ENCODE peak calls at places on chromosomes 11 and 22, in five cellular contexts. One of them, this sample, is unnamed.

GRCh38 chr11:90213322-90213721 is 9.5 kb downstream of the CHORDC1 start:
- DNase-seq in type B pancreatic cell: no peak
- DNase-seq in heart left ventricle: no peak
- DNase-seq in tibial nerve: no peak
- DNase-seq in choroid plexus epithelial cell: no peak
- DNase-seq in this sample: no peak

GRCh38 chr22:38745676-38746460 is 9.9 kb downstream of the SUN2 start:
- DNase-seq in choroid plexus epithelial cell: no peak
- DNase-seq in tibial nerve: no peak
- DNase-seq in heart left ventricle: peak
- DNase-seq in type B pancreatic cell: no peak
- DNase-seq in this sample: no peak

GRCh38 chr11:47359586-47359985 is 7.1 kb upstream of the MYBPC3 start:
- DNase-seq in tibial nerve: no peak
- DNase-seq in heart left ventricle: no peak
- DNase-seq in choroid plexus epithelial cell: no peak
- DNase-seq in type B pancreatic cell: no peak
- DNase-seq in this sample: no peak

GRCh38 chr11:88482871-88483301 is 145.3 kb upstream of the CTSC start:
- DNase-seq in tibial nerve: no peak
- DNase-seq in type B pancreatic cell: no peak
- DNase-seq in heart left ventricle: no peak
- DNase-seq in choroid plexus epithelial cell: no peak
- DNase-seq in this sample: no peak

GRCh38 chr11:31655483-31655882 is 145.9 kb downstream of the ELP4 start:
- DNase-seq in heart left ventricle: no peak
- DNase-seq in tibial nerve: no peak
- DNase-seq in choroid plexus epithelial cell: peak
- DNase-seq in type B pancreatic cell: no peak
- DNase-seq in this sample: no peak

GRCh38 chr22:48949375-48950149 is 878.1 kb downstream of the BRD1 start:
- DNase-seq in choroid plexus epithelial cell: no peak
- DNase-seq in tibial nerve: no peak
- DNase-seq in type B pancreatic cell: peak
- DNase-seq in heart left ventricle: no peak
- DNase-seq in this sample: peak

GRCh38 chr22:48802576-48802975 is 1025.1 kb downstream of the BRD1 start:
- DNase-seq in heart left ventricle: no peak
- DNase-seq in type B pancreatic cell: peak
- DNase-seq in choroid plexus epithelial cell: no peak
- DNase-seq in tibial nerve: no peak
- DNase-seq in this sample: no peak

GRCh38 chr11:78050964-78051831 is 12.5 kb upstream of the THRSP start:
- DNase-seq in heart left ventricle: no peak
- DNase-seq in type B pancreatic cell: no peak
- DNase-seq in choroid plexus epithelial cell: peak
- DNase-seq in tibial nerve: no peak
- DNase-seq in this sample: no peak

GRCh38 chr11:92886243-92886905 is 83.1 kb upstream of the MTNR1B start:
- DNase-seq in heart left ventricle: no peak
- DNase-seq in type B pancreatic cell: no peak
- DNase-seq in choroid plexus epithelial cell: peak
- DNase-seq in tibial nerve: no peak
- DNase-seq in this sample: no peak

GRCh38 chr11:15371533-15371932 is 256.8 kb downstream of the INSC start:
- DNase-seq in type B pancreatic cell: no peak
- DNase-seq in heart left ventricle: no peak
- DNase-seq in choroid plexus epithelial cell: no peak
- DNase-seq in tibial nerve: no peak
- DNase-seq in this sample: no peak

GRCh38 chr11:17300372-17300771 is 23.8 kb downstream of the NUCB2 start:
- DNase-seq in heart left ventricle: no peak
- DNase-seq in type B pancreatic cell: no peak
- DNase-seq in tibial nerve: no peak
- DNase-seq in choroid plexus epithelial cell: no peak
- DNase-seq in this sample: no peak

GRCh38 chr11:128467610-128468041 is 119.7 kb downstream of the ETS1 start:
- DNase-seq in tibial nerve: peak
- DNase-seq in heart left ventricle: peak
- DNase-seq in choroid plexus epithelial cell: peak
- DNase-seq in type B pancreatic cell: no peak
- DNase-seq in this sample: peak

GRCh38 chr22:30159561-30160353 is 79.5 kb downstream of the HORMAD2 start:
- DNase-seq in choroid plexus epithelial cell: peak
- DNase-seq in tibial nerve: no peak
- DNase-seq in type B pancreatic cell: no peak
- DNase-seq in heart left ventricle: no peak
- DNase-seq in this sample: no peak

GRCh38 chr11:134503104-134503503 is 91.1 kb upstream of the B3GAT1 start:
- DNase-seq in choroid plexus epithelial cell: no peak
- DNase-seq in type B pancreatic cell: no peak
- DNase-seq in tibial nerve: no peak
- DNase-seq in heart left ventricle: no peak
- DNase-seq in this sample: no peak

GRCh38 chr22:30802202-30803166 is 107.8 kb downstream of the OSBP2 start:
- DNase-seq in type B pancreatic cell: peak
- DNase-seq in tibial nerve: peak
- DNase-seq in choroid plexus epithelial cell: peak
- DNase-seq in heart left ventricle: peak
- DNase-seq in this sample: peak

GRCh38 chr22:17703811-17704210 is 65.3 kb downstream of the BCL2L13 start:
- DNase-seq in heart left ventricle: no peak
- DNase-seq in tibial nerve: no peak
- DNase-seq in type B pancreatic cell: no peak
- DNase-seq in choroid plexus epithelial cell: no peak
- DNase-seq in this sample: no peak

GRCh38 chr11:65868907-65869306 is 3.7 kb downstream of the EFEMP2 start:
- DNase-seq in heart left ventricle: peak
- DNase-seq in type B pancreatic cell: no peak
- DNase-seq in choroid plexus epithelial cell: no peak
- DNase-seq in tibial nerve: no peak
- DNase-seq in this sample: no peak

GRCh38 chr11:87739766-87740165 is 435.5 kb downstream of the RAB38 start:
- DNase-seq in choroid plexus epithelial cell: no peak
- DNase-seq in tibial nerve: no peak
- DNase-seq in heart left ventricle: no peak
- DNase-seq in type B pancreatic cell: no peak
- DNase-seq in this sample: no peak

GRCh38 chr11:79963886-79964660 is 523.2 kb upstream of the TENM4 start:
- DNase-seq in heart left ventricle: no peak
- DNase-seq in tibial nerve: no peak
- DNase-seq in type B pancreatic cell: no peak
- DNase-seq in choroid plexus epithelial cell: no peak
- DNase-seq in this sample: no peak

GRCh38 chr11:68302256-68303054 is 9.9 kb upstream of the LRP5 start:
- DNase-seq in choroid plexus epithelial cell: peak
- DNase-seq in tibial nerve: no peak
- DNase-seq in type B pancreatic cell: no peak
- DNase-seq in heart left ventricle: no peak
- DNase-seq in this sample: no peak

GRCh38 chr22:19292262-19293230 is 1.0 kb upstream of the CLTCL1 start:
- DNase-seq in heart left ventricle: no peak
- DNase-seq in tibial nerve: no peak
- DNase-seq in choroid plexus epithelial cell: no peak
- DNase-seq in type B pancreatic cell: peak
- DNase-seq in this sample: peak

GRCh38 chr11:103628121-103628520 is 408.3 kb upstream of the DDI1 start:
- DNase-seq in heart left ventricle: no peak
- DNase-seq in type B pancreatic cell: no peak
- DNase-seq in choroid plexus epithelial cell: no peak
- DNase-seq in tibial nerve: no peak
- DNase-seq in this sample: no peak

GRCh38 chr11:100681064-100681502 is 6.0 kb upstream of the ARHGAP42 start:
- DNase-seq in type B pancreatic cell: no peak
- DNase-seq in heart left ventricle: peak
- DNase-seq in choroid plexus epithelial cell: peak
- DNase-seq in tibial nerve: peak
- DNase-seq in this sample: no peak

GRCh38 chr11:134436781-134437180 is 24.7 kb upstream of the B3GAT1 start:
- DNase-seq in choroid plexus epithelial cell: no peak
- DNase-seq in heart left ventricle: no peak
- DNase-seq in tibial nerve: no peak
- DNase-seq in type B pancreatic cell: no peak
- DNase-seq in this sample: no peak

DNA sequence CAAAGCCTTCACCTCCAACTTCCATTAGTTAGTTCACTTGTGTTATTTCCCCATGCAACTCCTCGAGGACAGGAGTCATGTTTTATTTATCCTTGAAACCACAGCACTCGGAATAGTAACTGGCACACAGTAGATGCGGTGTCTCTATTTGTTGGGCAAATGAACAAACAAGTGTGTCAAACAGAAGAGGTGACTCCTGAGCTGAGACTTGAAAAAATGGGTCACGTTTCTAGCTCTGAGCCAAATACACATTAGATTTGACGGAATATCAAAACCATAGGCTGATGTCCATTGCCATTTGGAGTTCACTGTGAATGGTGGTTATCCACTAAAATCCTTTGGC is 68.9 kb downstream of the C11orf91 start:
- DNase-seq in choroid plexus epithelial cell: no peak
- DNase-seq in type B pancreatic cell: no peak
- DNase-seq in heart left ventricle: no peak
- DNase-seq in tibial nerve: no peak
- DNase-seq in this sample: no peak
- TF ChIP-seq CTCF in choroid plexus epithelial cell: no peak
- TF ChIP-seq CTCF in type B pancreatic cell: no peak
- TF ChIP-seq CTCF in heart left ventricle: no peak
- TF ChIP-seq CTCF in tibial nerve: no peak
- TF ChIP-seq CTCF in this sample: no peak

GRCh38 chr22:50505776-50506610 is 1.5 kb downstream of the LMF2 start:
- DNase-seq in choroid plexus epithelial cell: no peak
- DNase-seq in tibial nerve: no peak
- DNase-seq in type B pancreatic cell: peak
- DNase-seq in heart left ventricle: no peak
- DNase-seq in this sample: no peak

GRCh38 chr22:50506611-50507420 is 686 bp downstream of the LMF2 start:
- DNase-seq in heart left ventricle: no peak
- DNase-seq in type B pancreatic cell: peak
- DNase-seq in tibial nerve: no peak
- DNase-seq in choroid plexus epithelial cell: no peak
- DNase-seq in this sample: no peak

GRCh38 chr22:50507991-50508884 is at the start of gene NCAPH2:
- DNase-seq in choroid plexus epithelial cell: peak
- DNase-seq in tibial nerve: peak
- DNase-seq in type B pancreatic cell: peak
- DNase-seq in heart left ventricle: peak
- DNase-seq in this sample: no peak

GRCh38 chr22:50508897-50509296 is 873 bp downstream of the NCAPH2 start:
- DNase-seq in tibial nerve: no peak
- DNase-seq in heart left ventricle: no peak
- DNase-seq in choroid plexus epithelial cell: no peak
- DNase-seq in type B pancreatic cell: no peak
- DNase-seq in this sample: no peak

DNA sequence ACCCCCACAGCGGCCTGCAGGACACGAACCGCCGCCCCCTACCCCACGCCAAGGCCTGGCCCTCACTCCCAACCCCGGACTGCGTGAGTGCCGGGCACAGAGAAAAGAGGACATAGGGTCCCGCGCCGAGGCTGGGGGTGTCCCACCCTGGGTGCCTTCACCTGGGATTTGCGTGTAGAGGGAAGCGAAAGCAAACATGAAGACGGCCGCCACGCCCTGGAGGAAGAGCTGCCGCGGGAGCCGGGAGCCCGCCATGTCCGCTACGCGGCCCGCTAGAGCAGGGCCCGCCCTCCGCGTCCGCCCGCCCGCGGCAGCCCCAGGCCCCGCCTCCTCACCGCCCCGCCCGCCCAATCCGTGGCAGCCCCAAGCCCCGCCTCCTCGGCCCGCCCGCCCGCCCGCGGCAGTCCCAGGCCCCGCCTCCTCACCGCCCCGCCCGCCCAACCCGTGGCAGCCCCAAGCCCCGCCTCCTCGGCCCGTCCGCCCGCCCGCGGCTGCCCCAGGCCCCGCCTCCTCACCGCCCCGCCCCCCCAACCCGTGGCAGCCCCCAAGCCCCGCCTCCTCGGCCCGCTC is at the start of gene LMF2:
- DNase-seq in tibial nerve: peak
- DNase-seq in choroid plexus epithelial cell: no peak
- DNase-seq in type B pancreatic cell: peak
- DNase-seq in heart left ventricle: peak
- DNase-seq in this sample: peak
- TF ChIP-seq CTCF in tibial nerve: no peak
- TF ChIP-seq CTCF in choroid plexus epithelial cell: no peak
- TF ChIP-seq CTCF in type B pancreatic cell: no peak
- TF ChIP-seq CTCF in heart left ventricle: no peak
- TF ChIP-seq CTCF in this sample: no peak

GRCh38 chr22:21098099-21098671 is 52.4 kb downstream of the LRRC74B start:
- DNase-seq in heart left ventricle: no peak
- DNase-seq in tibial nerve: no peak
- DNase-seq in choroid plexus epithelial cell: no peak
- DNase-seq in type B pancreatic cell: no peak
- DNase-seq in this sample: no peak
- TF ChIP-seq CTCF in heart left ventricle: no peak
- TF ChIP-seq CTCF in tibial nerve: no peak
- TF ChIP-seq CTCF in choroid plexus epithelial cell: peak
- TF ChIP-seq CTCF in type B pancreatic cell: no peak
- TF ChIP-seq CTCF in this sample: no peak

DNA sequence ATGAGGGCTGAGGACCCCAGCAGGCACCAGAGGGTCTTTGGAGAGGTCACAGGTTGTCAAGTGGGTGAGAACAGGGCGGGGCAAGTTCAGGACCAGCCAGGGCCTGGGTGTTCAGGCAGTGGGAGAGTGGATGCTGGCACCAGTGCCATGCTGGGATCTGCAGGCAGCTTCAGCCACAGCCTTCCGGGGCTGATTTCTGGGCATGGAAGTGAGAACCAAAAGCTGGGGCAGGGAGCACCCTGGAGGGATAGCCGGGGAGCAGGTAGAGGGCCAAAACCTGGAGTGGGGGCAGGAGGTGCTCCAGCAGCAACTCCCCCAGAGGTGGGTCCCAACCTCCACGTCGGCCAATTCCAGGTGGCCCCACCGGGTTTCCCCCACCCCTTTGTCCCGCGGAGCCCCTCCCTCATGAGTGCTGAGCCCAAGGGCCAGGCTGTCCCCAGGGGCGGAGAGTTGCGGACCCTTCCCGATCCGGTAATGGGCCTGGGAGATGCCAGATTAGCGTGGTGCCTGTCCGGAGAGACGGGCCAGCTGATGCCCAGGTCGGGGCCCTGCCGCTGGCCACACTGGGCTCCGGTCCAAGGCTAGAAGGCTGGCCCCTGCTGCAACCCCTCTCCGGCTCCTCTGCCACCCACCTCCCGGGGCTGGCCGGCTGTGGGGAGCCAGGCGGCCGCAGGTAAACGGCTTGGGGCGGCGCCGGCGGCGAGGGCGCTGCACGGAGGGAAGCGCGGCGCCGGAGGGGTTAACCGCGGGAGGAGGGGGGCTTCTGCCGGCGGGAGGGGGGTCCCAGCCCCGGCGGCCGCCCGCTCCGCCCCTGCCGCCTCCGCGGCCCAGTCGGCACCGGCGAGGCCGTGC is at the start of gene KCNK4:
- DNase-seq in choroid plexus epithelial cell: no peak
- DNase-seq in type B pancreatic cell: no peak
- DNase-seq in tibial nerve: no peak
- DNase-seq in heart left ventricle: no peak
- DNase-seq in this sample: no peak
- TF ChIP-seq CTCF in choroid plexus epithelial cell: no peak
- TF ChIP-seq CTCF in type B pancreatic cell: no peak
- TF ChIP-seq CTCF in tibial nerve: no peak
- TF ChIP-seq CTCF in heart left ventricle: no peak
- TF ChIP-seq CTCF in this sample: no peak